ENCODE peak calls at places on chromosomes 4 and X, in nine cellular contexts. V is mesenchymal stem cell, H is ovary, C is hepatocyte, E is fibroblast of lung, Z is small intestine, K is SJSA1, J is lung, M is right cardiac atrium. X is an unnamed sample.

GRCh38 chr4:8201341-8201781 is 2.3 kb downstream of the SH3TC1 start:
- DNase-seq in V (no peak), H (no peak), C (no peak), E (no peak), Z (no peak), K (no peak), J (no peak), M (no peak), X (no peak)

GRCh38 chr4:61401771-61402170 is 201.6 kb downstream of the ADGRL3 start:
- DNase-seq in V (no peak), H (no peak), C (no peak), E (no peak), Z (no peak), K (no peak), J (no peak), M (no peak), X (no peak)

GRCh38 chr4:26300314-26301307 is 20.2 kb upstream of the RBPJ start:
- DNase-seq in V (no peak), H (no peak), C (no peak), E (no peak), Z (no peak), K (no peak), J (no peak), M (no peak), X (peak; percentile 86)

GRCh38 chrX:70635669-70636068 is 191.0 kb downstream of the DLG3 start:
- DNase-seq in V (no peak), H (no peak), C (no peak), E (no peak), Z (no peak), K (no peak), J (no peak), M (no peak), X (no peak)

GRCh38 chr4:128481752-128482480 is 194.3 kb upstream of the PGRMC2 start:
- DNase-seq in V (no peak), H (no peak), C (no peak), E (no peak), Z (no peak), K (no peak), J (no peak), M (no peak), X (no peak)

GRCh38 chr4:6476893-6477292 is 4.5 kb upstream of the PPP2R2C start:
- DNase-seq in V (no peak), H (no peak), C (no peak), E (no peak), Z (no peak), K (peak; percentile 2), J (no peak), M (no peak), X (no peak)

GRCh38 chrX:15737188-15737956 is 698 bp upstream of the CA5B start:
- DNase-seq in V (no peak), H (no peak), C (peak; percentile 14), E (no peak), Z (peak; percentile 3), K (no peak), J (no peak), M (no peak), X (no peak)

GRCh38 chr4:116362603-116363002 is 722.8 kb downstream of the TRAM1L1 start:
- DNase-seq in V (no peak), H (no peak), C (no peak), E (no peak), Z (no peak), K (no peak), J (no peak), M (no peak), X (no peak)

GRCh38 chrX:88940904-88941303 is 193.9 kb downstream of the CPXCR1 start:
- DNase-seq in V (no peak), H (no peak), C (no peak), E (no peak), Z (no peak), K (no peak), J (no peak), M (no peak), X (peak; percentile 15)

GRCh38 chrX:20693071-20693470 is 426.4 kb upstream of the RPS6KA3 start:
- DNase-seq in V (no peak), H (no peak), C (no peak), E (peak; percentile 0), Z (no peak), K (no peak), J (no peak), M (no peak), X (no peak)

GRCh38 chr4:139810710-139811109 is 145.1 kb downstream of the MGST2 start:
- DNase-seq in V (no peak), H (no peak), C (no peak), E (no peak), Z (no peak), K (no peak), J (no peak), M (no peak), X (no peak)

GRCh38 chr4:128574706-128575105 is 234.8 kb upstream of the JADE1 start:
- DNase-seq in V (no peak), H (peak; percentile 79), C (peak; percentile 86), E (peak; percentile 87), Z (peak; percentile 89), K (no peak), J (peak; percentile 81), M (peak; percentile 76), X (peak; percentile 71)

GRCh38 chr4:25859429-25860148 is 3.2 kb downstream of the SEL1L3 start:
- DNase-seq in V (no peak), H (no peak), C (no peak), E (no peak), Z (peak; percentile 65), K (no peak), J (no peak), M (no peak), X (no peak)

GRCh38 chr4:87543835-87544461 is 14.8 kb upstream of the SPARCL1 start:
- DNase-seq in V (peak; percentile 47), H (no peak), C (peak; percentile 61), E (peak; percentile 82), Z (peak; percentile 11), K (peak; percentile 11), J (no peak), M (no peak), X (peak; percentile 51)

GRCh38 chrX:103941201-103941975 is 21.0 kb upstream of the TMSB15B start:
- DNase-seq in V (peak; percentile 44), H (no peak), C (peak; percentile 19), E (peak; percentile 49), Z (peak; percentile 36), K (peak; percentile 4), J (no peak), M (no peak), X (peak; percentile 52)

GRCh38 chr4:5890063-5890727 is 2.7 kb downstream of the CRMP1 start:
- DNase-seq in V (peak; percentile 54), H (no peak), C (peak; percentile 65), E (peak; percentile 11), Z (no peak), K (no peak), J (no peak), M (no peak), X (peak; percentile 95)

GRCh38 chrX:30941898-30942297 is 52.8 kb upstream of the TAB3 start:
- DNase-seq in V (no peak), H (no peak), C (no peak), E (no peak), Z (no peak), K (no peak), J (no peak), M (no peak), X (no peak)

GRCh38 chr4:170675568-170676262 is 586.0 kb upstream of the AADAT start:
- DNase-seq in V (peak; percentile 51), H (no peak), C (no peak), E (no peak), Z (no peak), K (no peak), J (no peak), M (no peak), X (no peak)

GRCh38 chr4:77578145-77578544 is 27.5 kb upstream of the CXCL13 start:
- DNase-seq in V (no peak), H (no peak), C (no peak), E (no peak), Z (no peak), K (no peak), J (no peak), M (no peak), X (no peak)

GRCh38 chrX:101206471-101206870 is 13.1 kb upstream of the DRP2 start:
- DNase-seq in V (peak; percentile 58), H (no peak), C (peak; percentile 24), E (peak; percentile 63), Z (peak; percentile 3), K (no peak), J (no peak), M (no peak), X (peak; percentile 62)

DNA sequence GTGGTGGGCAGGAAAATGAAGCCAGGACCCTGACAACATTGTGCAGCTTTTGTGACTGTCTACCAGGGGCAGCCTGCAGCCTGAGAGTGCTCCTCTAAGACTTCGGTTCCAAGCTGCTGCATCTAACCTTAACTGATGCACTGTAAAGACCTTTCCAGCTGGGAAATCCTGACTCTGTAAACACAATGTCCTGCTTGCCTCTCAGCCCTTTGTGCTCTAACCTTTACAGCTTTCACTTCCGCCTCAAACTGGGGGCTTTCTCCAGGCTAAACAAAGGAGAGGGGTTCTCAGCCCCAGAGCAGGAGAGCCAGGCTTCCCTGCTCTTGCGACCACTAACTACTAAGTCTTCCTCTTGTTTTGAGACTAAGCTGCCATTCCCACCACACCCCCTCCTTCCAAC is 19.3 kb upstream of the RASL11B start:
- DNase-seq in V (no peak), H (no peak), C (no peak), E (no peak), Z (no peak), K (no peak), J (no peak), M (no peak), X (no peak)
- H3K4me1 ChIP-seq in V (peaks cover 8% of the 10 kb centered on the region), H (peaks cover 16% of the 10 kb centered on the region), C (peaks cover 18% of the 10 kb centered on the region), E (no peaks in the 10 kb centered on the region), Z (no peaks in the 10 kb centered on the region), K (peaks cover 8% of the 10 kb centered on the region), J (peaks cover 14% of the 10 kb centered on the region), M (peaks cover 12% of the 10 kb centered on the region), X (no peaks in the 10 kb centered on the region)

DNA sequence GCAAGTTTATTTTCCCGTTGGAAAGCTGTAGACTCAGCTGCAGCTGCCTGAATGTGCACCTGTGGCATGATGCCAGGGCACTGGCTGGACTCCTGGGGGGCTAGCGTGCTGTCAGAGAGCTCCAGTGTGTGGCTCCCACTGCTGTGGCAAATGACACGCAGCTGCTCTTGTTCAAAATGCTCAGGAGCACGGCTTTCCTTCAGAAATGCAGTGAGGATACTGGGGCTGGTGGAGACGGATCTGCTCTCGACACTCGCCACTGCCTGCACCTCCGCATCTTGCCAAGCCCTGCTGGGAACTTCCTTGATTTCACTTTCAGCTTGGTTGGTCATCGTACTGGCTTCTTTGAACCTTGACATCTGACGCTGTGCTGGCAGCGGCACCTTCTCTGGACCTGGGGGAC is 58.7 kb downstream of the GPRIN3 start:
- DNase-seq in V (no peak), H (no peak), C (no peak), E (no peak), Z (peak; percentile 88), K (no peak), J (no peak), M (no peak), X (no peak)
- H3K4me1 ChIP-seq in V (no peaks in the 10 kb centered on the region), H (peaks cover 5% of the 10 kb centered on the region), C (peaks cover under 1% of the 10 kb centered on the region), E (no peaks in the 10 kb centered on the region), Z (peaks cover 9% of the 10 kb centered on the region), K (no peaks in the 10 kb centered on the region), J (peaks cover 2% of the 10 kb centered on the region), M (no peaks in the 10 kb centered on the region), X (peaks cover 11% of the 10 kb centered on the region)

GRCh38 chrX:28022371-28022770 is 41.1 kb upstream of the DCAF8L1 start:
- DNase-seq in V (no peak), H (no peak), C (no peak), E (no peak), Z (no peak), K (no peak), J (no peak), M (no peak), X (no peak)
- H3K4me1 ChIP-seq in V (no peaks in the 10 kb centered on the region), H (no peaks in the 10 kb centered on the region), C (no peaks in the 10 kb centered on the region), E (no peaks in the 10 kb centered on the region), Z (no peaks in the 10 kb centered on the region), K (no peaks in the 10 kb centered on the region), J (no peaks in the 10 kb centered on the region), M (no peaks in the 10 kb centered on the region), X (no peaks in the 10 kb centered on the region)

GRCh38 chr4:142706381-142706780 is 139.7 kb downstream of the INPP4B start:
- DNase-seq in V (no peak), H (no peak), C (no peak), E (no peak), Z (no peak), K (no peak), J (no peak), M (no peak), X (no peak)
- H3K4me1 ChIP-seq in V (no peaks in the 10 kb centered on the region), H (no peaks in the 10 kb centered on the region), C (no peaks in the 10 kb centered on the region), E (no peaks in the 10 kb centered on the region), Z (no peaks in the 10 kb centered on the region), K (no peaks in the 10 kb centered on the region), J (no peaks in the 10 kb centered on the region), M (no peaks in the 10 kb centered on the region), X (no peaks in the 10 kb centered on the region)

X was measured in HAP-1.